ENCODE peak calls at places on chromosomes 2 and 18, in eight cellular contexts. M, G, E, A, X, L, Y and U are unnamed samples.

GRCh38 chr2:115908731-115909130 is 1466.3 kb downstream of the DPP10 start:
- DNase-seq in M (no peak), G (no peak), E (no peak), A (no peak), X (no peak), L (no peak), Y (no peak), U (no peak)

GRCh38 chr2:119126650-119127049 is 31.9 kb downstream of the C1QL2 start:
- DNase-seq in M (peak), G (peak), E (no peak), A (peak), X (peak), L (no peak), Y (no peak), U (no peak)

GRCh38 chr2:43158259-43158880 is 68.0 kb downstream of the ZFP36L2 start:
- DNase-seq in M (peak), G (no peak), E (peak), A (no peak), X (peak), L (no peak), Y (peak), U (no peak)

GRCh38 chr18:31685097-31686082 is 1.0 kb upstream of the B4GALT6 start:
- DNase-seq in M (peak), G (peak), E (peak), A (peak), X (peak), L (peak), Y (peak), U (peak)

GRCh38 chr18:58754544-58755068 is 83.3 kb downstream of the MALT1 start:
- DNase-seq in M (no peak), G (no peak), E (no peak), A (no peak), X (no peak), L (no peak), Y (no peak), U (no peak)

GRCh38 chr2:88126772-88127637 is 857 bp downstream of the FABP1 start:
- DNase-seq in M (no peak), G (no peak), E (no peak), A (no peak), X (no peak), L (no peak), Y (no peak), U (no peak)

GRCh38 chr2:28338754-28339325 is 53.8 kb upstream of the FOSL2 start:
- DNase-seq in M (no peak), G (no peak), E (no peak), A (no peak), X (no peak), L (no peak), Y (no peak), U (no peak)

GRCh38 chr2:42052702-42053481 is 5.1 kb downstream of the PKDCC start:
- DNase-seq in M (no peak), G (no peak), E (no peak), A (no peak), X (no peak), L (no peak), Y (peak), U (no peak)

GRCh38 chr2:99101697-99102096 is 39.8 kb upstream of the C2orf15 start:
- DNase-seq in M (no peak), G (no peak), E (peak), A (peak), X (no peak), L (no peak), Y (peak), U (no peak)

GRCh38 chr2:197786010-197786877 is 1.1 kb upstream of the BOLL start:
- DNase-seq in M (peak), G (no peak), E (no peak), A (peak), X (peak), L (no peak), Y (no peak), U (no peak)

GRCh38 chr2:238927746-238928519 is 80.0 kb downstream of the TWIST2 start:
- DNase-seq in M (no peak), G (no peak), E (no peak), A (no peak), X (no peak), L (no peak), Y (no peak), U (no peak)

GRCh38 chr2:159922563-159922962 is 124.6 kb upstream of the CD302 start:
- DNase-seq in M (no peak), G (no peak), E (peak), A (no peak), X (no peak), L (no peak), Y (no peak), U (no peak)

GRCh38 chr2:228657807-228658402 is 476.4 kb upstream of the SPHKAP start:
- DNase-seq in M (peak), G (no peak), E (peak), A (peak), X (no peak), L (peak), Y (peak), U (no peak)

GRCh38 chr18:79441261-79441819 is 45.6 kb downstream of the NFATC1 start:
- DNase-seq in M (no peak), G (no peak), E (no peak), A (no peak), X (no peak), L (no peak), Y (no peak), U (no peak)

GRCh38 chr2:210655229-210655628 is 98.8 kb downstream of the CPS1 start:
- DNase-seq in M (no peak), G (no peak), E (no peak), A (no peak), X (no peak), L (no peak), Y (peak), U (no peak)

GRCh38 chr2:42567806-42568429 is 514 bp upstream of the MTA3 start:
- DNase-seq in M (no peak), G (peak), E (peak), A (peak), X (peak), L (peak), Y (no peak), U (no peak)

GRCh38 chr2:60539177-60539576 is 14.3 kb downstream of the BCL11A start:
- DNase-seq in M (no peak), G (no peak), E (no peak), A (no peak), X (peak), L (no peak), Y (no peak), U (no peak)

GRCh38 chr2:158204741-158205165 is 103.1 kb downstream of the UPP2 start:
- DNase-seq in M (no peak), G (no peak), E (peak), A (no peak), X (no peak), L (no peak), Y (no peak), U (no peak)

GRCh38 chr2:71530246-71530986 is 77.1 kb downstream of the DYSF start:
- DNase-seq in M (peak), G (peak), E (peak), A (peak), X (no peak), L (no peak), Y (peak), U (no peak)

GRCh38 chr2:241560883-241561474 is 2.4 kb downstream of the BOK start:
- DNase-seq in M (no peak), G (no peak), E (no peak), A (no peak), X (no peak), L (no peak), Y (peak), U (peak)

GRCh38 chr2:229392214-229392613 is 121.1 kb upstream of the PID1 start:
- DNase-seq in M (no peak), G (no peak), E (peak), A (no peak), X (no peak), L (no peak), Y (peak), U (no peak)

GRCh38 chr2:55961318-55961911 is 37.8 kb upstream of the EFEMP1 start:
- DNase-seq in M (peak), G (peak), E (peak), A (peak), X (no peak), L (no peak), Y (peak), U (no peak)

GRCh38 chr2:67733517-67733916 is 329.3 kb downstream of the C1D start:
- DNase-seq in M (peak), G (peak), E (no peak), A (peak), X (peak), L (no peak), Y (peak), U (no peak)

GRCh38 chr18:9287037-9287436 is 47.5 kb upstream of the TWSG1 start:
- DNase-seq in M (no peak), G (no peak), E (no peak), A (no peak), X (no peak), L (no peak), Y (no peak), U (no peak)

GRCh38 chr18:9290171-9290570 is 44.4 kb upstream of the TWSG1 start:
- DNase-seq in M (no peak), G (no peak), E (peak), A (no peak), X (no peak), L (no peak), Y (peak), U (no peak)

GRCh38 chr18:9283789-9284188 is 50.8 kb upstream of the TWSG1 start:
- DNase-seq in M (no peak), G (no peak), E (no peak), A (no peak), X (no peak), L (no peak), Y (no peak), U (no peak)

GRCh38 chr18:9289698-9290097 is 44.9 kb upstream of the TWSG1 start:
- DNase-seq in M (no peak), G (no peak), E (no peak), A (no peak), X (no peak), L (no peak), Y (no peak), U (no peak)

DNA sequence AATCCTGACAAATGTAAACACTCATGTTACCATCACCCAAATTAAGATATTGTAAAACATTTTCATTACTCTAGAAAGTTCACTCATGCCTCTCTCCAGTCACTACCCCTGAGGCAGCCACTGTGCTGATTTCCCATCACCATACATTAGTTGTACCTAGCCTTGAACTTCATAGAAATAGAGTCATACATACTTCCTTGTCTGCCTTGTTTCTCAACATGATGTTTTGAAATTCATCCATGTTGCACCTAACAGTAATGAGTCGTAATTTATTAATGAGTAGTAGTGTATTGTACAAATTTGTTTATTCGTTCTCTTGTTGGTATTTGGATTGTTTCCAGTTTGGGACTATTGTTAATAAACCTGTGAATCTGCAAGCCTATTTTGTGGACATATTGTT is 49.0 kb upstream of the TWSG1 start:
- DNase-seq in M (no peak), G (no peak), E (no peak), A (no peak), X (no peak), L (no peak), Y (no peak), U (no peak)
- H3K4me3 ChIP-seq in M (no peak), G (no peak), E (no peak), A (no peak), X (no peak), L (no peak), Y (no peak), U (no peak)

DNA sequence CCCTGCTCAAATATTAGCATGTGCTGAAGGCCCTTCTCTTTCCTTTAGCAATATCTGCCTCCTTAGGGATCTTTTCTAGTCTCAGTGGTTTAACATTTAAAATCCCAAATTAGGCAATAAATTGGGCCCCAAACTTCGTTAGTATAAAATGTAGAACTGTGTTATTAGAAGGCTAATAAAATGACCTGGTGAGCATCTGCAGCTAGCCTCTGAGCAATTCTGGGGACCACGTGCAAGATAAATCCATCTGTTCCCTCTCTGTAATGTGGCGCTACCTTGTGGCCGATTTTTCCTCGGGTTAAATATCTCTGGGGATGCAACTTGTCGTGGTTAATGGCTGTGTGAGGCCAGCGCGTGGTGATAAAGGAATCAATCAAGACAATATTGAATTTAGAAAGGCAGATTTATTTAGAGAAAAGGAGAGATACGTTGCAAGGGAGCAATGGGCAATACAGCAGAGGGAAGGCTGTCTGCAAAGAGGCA is 18.7 kb upstream of the IL36G start:
- DNase-seq in M (peak), G (peak), E (no peak), A (peak), X (no peak), L (no peak), Y (peak), U (no peak)
- TF ChIP-seq CTCF in M (peak), G (no peak), E (no peak), A (peak), X (no peak), L (no peak), Y (peak), U (peak)

GRCh38 chr2:64663402-64663801 is 9.7 kb upstream of the SERTAD2 start:
- DNase-seq in M (no peak), G (no peak), E (no peak), A (no peak), X (no peak), L (no peak), Y (no peak), U (no peak)
- H3K4me3 ChIP-seq in M (no peak), G (no peak), E (no peak), A (no peak), X (no peak), L (no peak), Y (no peak), U (no peak)

GRCh38 chr2:101038455-101039255 is 36.6 kb downstream of the RPL31 start:
- DNase-seq in M (peak), G (peak), E (peak), A (peak), X (no peak), L (no peak), Y (peak), U (no peak)
- TF ChIP-seq CTCF in M (peak), G (peak), E (peak), A (peak), X (peak), L (peak), Y (peak), U (peak)

GRCh38 chr2:27080603-27080938 is 2.2 kb downstream of the EMILIN1 start:
- DNase-seq in M (no peak), G (no peak), E (no peak), A (no peak), X (no peak), L (no peak), Y (no peak), U (no peak)
- H3K4me3 ChIP-seq in M (no peak), G (no peak), E (peak), A (no peak), X (no peak), L (no peak), Y (peak), U (no peak)

GRCh38 chr2:8219631-8220393 is 462.0 kb upstream of the ID2 start:
- DNase-seq in M (no peak), G (no peak), E (no peak), A (no peak), X (no peak), L (no peak), Y (no peak), U (no peak)
- TF ChIP-seq CTCF in M (no peak), G (no peak), E (no peak), A (no peak), X (no peak), L (no peak), Y (no peak), U (no peak)

DNA sequence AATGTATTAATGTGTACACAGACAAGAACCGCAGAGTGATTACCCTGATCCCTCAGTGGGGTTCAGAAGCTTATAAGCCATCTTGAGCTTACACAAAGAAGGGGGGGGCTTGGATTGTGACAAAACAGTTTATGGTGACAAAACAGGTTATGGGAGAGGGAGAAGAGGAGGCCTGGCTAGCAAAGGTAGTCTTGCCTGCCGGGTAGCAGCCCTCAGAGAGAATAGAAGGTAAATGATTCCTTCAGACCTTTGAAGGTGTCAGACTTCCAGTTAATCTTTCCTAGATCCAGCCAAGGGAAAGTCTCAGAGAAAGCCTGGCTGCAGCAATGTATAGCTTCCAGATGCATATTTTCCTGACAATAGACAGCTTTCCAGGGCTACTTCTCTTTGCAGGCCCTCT is 44.6 kb upstream of the RAPH1 start:
- DNase-seq in M (no peak), G (peak), E (no peak), A (no peak), X (no peak), L (no peak), Y (no peak), U (no peak)
- H3K4me3 ChIP-seq in M (no peak), G (no peak), E (no peak), A (no peak), X (no peak), L (no peak), Y (no peak), U (no peak)